ENCODE peak calls at places on chromosome 2, in four cellular contexts. B is tibial nerve; N is Jurkat, Clone E6-1; G is H7. A is an unnamed sample.

GRCh38 chr2:189157431-189157830 is 22.1 kb downstream of the COL5A2 start:
- DNase-seq in B (no peak), N (no peak), G (no peak), A (no peak)

GRCh38 chr2:111117666-111118454 is 2.9 kb upstream of the BCL2L11 start:
- DNase-seq in B (no peak), N (no peak), G (peak), A (peak)

GRCh38 chr2:29014811-29015414 is 33.8 kb downstream of the TOGARAM2 start:
- DNase-seq in B (no peak), N (peak), G (peak), A (peak)

GRCh38 chr2:40488927-40489677 is 37.2 kb upstream of the SLC8A1 start:
- DNase-seq in B (no peak), N (no peak), G (no peak), A (no peak)

GRCh38 chr2:43524180-43524965 is 71.5 kb downstream of the THADA start:
- DNase-seq in B (no peak), N (no peak), G (peak), A (no peak)

GRCh38 chr2:99552529-99552928 is 62.7 kb upstream of the REV1 start:
- DNase-seq in B (no peak), N (no peak), G (no peak), A (no peak)

GRCh38 chr2:232984451-232985207 is 28.4 kb downstream of the NGEF start:
- DNase-seq in B (no peak), N (no peak), G (no peak), A (no peak)

GRCh38 chr2:45765007-45765767 is 113.7 kb downstream of the PRKCE start:
- DNase-seq in B (no peak), N (no peak), G (no peak), A (no peak)

GRCh38 chr2:136116111-136116812 is 1.7 kb downstream of the CXCR4 start:
- DNase-seq in B (no peak), N (peak), G (peak), A (peak)

GRCh38 chr2:232689152-232689910 is 7.8 kb upstream of the GIGYF2 start:
- DNase-seq in B (no peak), N (no peak), G (no peak), A (no peak)

GRCh38 chr2:113126845-113127645 is at the start of gene IL1RN:
- DNase-seq in B (no peak), N (no peak), G (no peak), A (no peak)

GRCh38 chr2:66433945-66434678 is 813 bp upstream of the MEIS1 start:
- DNase-seq in B (no peak), N (peak), G (peak), A (no peak)

GRCh38 chr2:47177042-47177565 is 22.0 kb upstream of the STPG4 start:
- DNase-seq in B (no peak), N (no peak), G (no peak), A (no peak)

GRCh38 chr2:11533278-11534077 is at the start of gene GREB1:
- DNase-seq in B (no peak), N (no peak), G (no peak), A (no peak)

GRCh38 chr2:11534746-11535484 is 1.1 kb downstream of the GREB1 start:
- DNase-seq in B (no peak), N (no peak), G (peak), A (no peak)

GRCh38 chr2:64063924-64064331 is 44.7 kb upstream of the VPS54 start:
- DNase-seq in B (no peak), N (no peak), G (no peak), A (no peak)

GRCh38 chr2:30422437-30422805 is 24.6 kb upstream of the LCLAT1 start:
- DNase-seq in B (no peak), N (peak), G (no peak), A (peak)

GRCh38 chr2:201357216-201357615 is at the start of gene FLACC1:
- DNase-seq in B (no peak), N (no peak), G (peak), A (no peak)

GRCh38 chr2:80105020-80105419 is 199.5 kb downstream of the LRRTM1 start:
- DNase-seq in B (no peak), N (no peak), G (no peak), A (no peak)

GRCh38 chr2:96699621-96700020 is 40.2 kb downstream of the LMAN2L start:
- DNase-seq in B (no peak), N (no peak), G (no peak), A (no peak)

GRCh38 chr2:169572821-169573159 is 875 bp downstream of the FASTKD1 start:
- DNase-seq in B (no peak), N (no peak), G (no peak), A (no peak)

GRCh38 chr2:54577035-54577434 is 120.9 kb downstream of the SPTBN1 start:
- DNase-seq in B (no peak), N (no peak), G (no peak), A (no peak)

GRCh38 chr2:19574788-19575260 is 216.4 kb upstream of the OSR1 start:
- DNase-seq in B (peak), N (no peak), G (peak), A (no peak)

GRCh38 chr2:116264872-116265271 is 1549.6 kb upstream of the DDX18 start:
- DNase-seq in B (no peak), N (no peak), G (no peak), A (no peak)

GRCh38 chr2:64410673-64411072 is 43.3 kb upstream of the LGALSL start:
- DNase-seq in B (no peak), N (no peak), G (no peak), A (no peak)

GRCh38 chr2:17759805-17760204 is 5.9 kb downstream of the GEN1 start:
- DNase-seq in B (no peak), N (no peak), G (no peak), A (no peak)

GRCh38 chr2:40317756-40318155 is 134.1 kb downstream of the SLC8A1 start:
- DNase-seq in B (no peak), N (no peak), G (no peak), A (no peak)

GRCh38 chr2:71498261-71498701 is 44.9 kb downstream of the DYSF start:
- DNase-seq in B (no peak), N (no peak), G (no peak), A (no peak)

GRCh38 chr2:108215794-108216211 is 24.0 kb upstream of the SULT1C3 start:
- DNase-seq in B (no peak), N (no peak), G (peak), A (no peak)

GRCh38 chr2:74585406-74586182 is 31.1 kb downstream of the DOK1 start:
- DNase-seq in B (peak), N (peak), G (no peak), A (peak)

DNA sequence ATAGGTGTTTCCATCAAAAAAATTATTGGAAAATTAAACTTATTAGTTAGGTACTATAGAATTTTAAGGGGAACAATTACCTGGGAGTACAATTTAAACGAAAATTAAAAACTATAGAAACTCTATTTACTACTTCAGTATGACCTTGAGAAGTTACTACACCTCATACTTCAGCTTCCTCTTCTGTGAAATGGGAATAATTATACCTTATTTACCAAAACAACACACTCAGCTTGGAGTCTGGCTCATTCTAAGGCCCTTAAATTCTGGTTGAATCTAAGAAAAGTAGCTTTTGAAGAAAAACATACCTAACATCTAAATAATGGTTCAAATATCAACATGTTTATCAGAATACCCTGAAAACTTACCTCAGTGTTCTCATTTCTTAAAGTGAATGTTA is 2.7 kb downstream of the NABP1 start:
- DNase-seq in B (no peak), N (no peak), G (no peak), A (no peak)
- H3K4me3 ChIP-seq in B (no peak), N (no peak), G (no peak), A (peak)

GRCh38 chr2:230795856-230796255 is 68.9 kb upstream of the ITM2C start:
- DNase-seq in B (no peak), N (no peak), G (no peak), A (no peak)

GRCh38 chr2:230793573-230794359 is 71.0 kb upstream of the ITM2C start:
- DNase-seq in B (peak), N (no peak), G (no peak), A (peak)

GRCh38 chr2:230797515-230798495 is 66.9 kb upstream of the ITM2C start:
- DNase-seq in B (no peak), N (no peak), G (no peak), A (no peak)

GRCh38 chr2:230796280-230796862 is 68.4 kb upstream of the ITM2C start:
- DNase-seq in B (no peak), N (no peak), G (no peak), A (no peak)

GRCh38 chr2:230794472-230794871 is 70.3 kb upstream of the ITM2C start:
- DNase-seq in B (no peak), N (no peak), G (no peak), A (peak)
- H3K4me3 ChIP-seq in B (no peak), N (no peak), G (no peak), A (peak)

GRCh38 chr2:16396171-16396570 is 269.5 kb downstream of the CYRIA start:
- DNase-seq in B (no peak), N (no peak), G (no peak), A (no peak)

GRCh38 chr2:16396986-16397385 is 268.6 kb downstream of the CYRIA start:
- DNase-seq in B (no peak), N (no peak), G (no peak), A (no peak)

GRCh38 chr2:16394072-16394985 is 271.3 kb downstream of the CYRIA start:
- DNase-seq in B (no peak), N (no peak), G (peak), A (no peak)

GRCh38 chr2:16394986-16395550 is 270.6 kb downstream of the CYRIA start:
- DNase-seq in B (no peak), N (no peak), G (no peak), A (no peak)

DNA sequence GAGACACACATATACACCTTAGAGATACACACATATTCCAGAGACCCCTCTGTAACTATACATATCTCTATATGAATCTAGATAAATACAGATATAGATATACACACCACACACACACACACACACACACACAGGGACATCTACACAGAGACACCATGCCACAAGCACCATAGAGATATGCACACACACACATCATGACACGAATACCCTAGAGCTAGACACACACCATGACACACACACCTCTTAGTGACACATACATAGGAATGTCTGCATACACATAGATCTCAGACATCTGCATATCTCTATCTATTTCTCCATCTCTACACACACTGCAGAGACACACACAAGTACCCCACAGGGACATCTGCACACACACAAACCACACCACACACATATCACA is 270.0 kb downstream of the CYRIA start:
- DNase-seq in B (no peak), N (no peak), G (no peak), A (no peak)
- H3K4me3 ChIP-seq in B (no peak), N (no peak), G (no peak), A (no peak)

GRCh38 chr2:205024822-205025518 is 479.7 kb downstream of the PARD3B start:
- DNase-seq in B (no peak), N (no peak), G (no peak), A (no peak)
- H3K4me3 ChIP-seq in B (no peak), N (no peak), G (no peak), A (no peak)

DNA sequence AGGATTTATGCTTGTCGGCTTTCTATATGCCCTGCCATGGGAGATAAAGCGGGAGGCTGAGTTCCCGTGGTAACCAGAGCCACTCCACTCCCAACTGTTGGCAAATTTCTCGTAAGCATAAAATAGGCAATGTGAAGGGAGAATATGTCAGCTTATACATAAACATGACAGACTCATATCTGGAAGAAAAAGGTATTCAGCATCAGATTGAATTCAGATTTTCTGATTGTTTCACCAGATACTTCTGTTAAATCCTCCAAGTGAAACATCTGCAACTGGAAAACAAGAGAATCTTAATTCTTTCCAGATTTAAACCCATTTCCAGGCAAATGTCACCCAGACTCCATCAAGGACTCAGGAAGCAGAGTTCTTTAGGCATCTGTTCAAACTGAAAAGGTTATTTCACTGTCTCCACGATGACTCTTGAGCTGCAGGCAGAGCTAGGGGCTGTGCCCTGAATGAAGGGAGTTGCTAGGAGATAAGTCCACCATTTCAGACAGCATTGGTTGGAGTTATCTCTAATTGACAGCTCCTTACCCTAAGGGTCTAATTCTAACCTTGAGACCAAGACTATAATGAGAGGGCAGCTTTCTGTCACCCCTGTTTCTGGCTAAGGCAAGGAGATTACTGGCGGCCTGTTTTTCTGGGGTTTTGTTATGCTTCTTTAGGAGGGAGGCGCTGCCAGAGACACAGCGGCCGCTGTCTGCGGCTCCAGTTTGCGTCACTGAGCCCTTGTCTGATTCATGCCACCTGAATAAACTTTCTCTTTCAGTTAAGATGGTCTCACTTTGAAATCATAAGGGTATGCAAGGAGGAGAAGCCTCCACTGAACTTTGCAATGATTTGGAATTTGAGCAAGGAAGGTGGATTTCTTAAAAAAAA is 381.3 kb downstream of the SOX11 start:
- DNase-seq in B (no peak), N (no peak), G (peak), A (no peak)
- H3K4me3 ChIP-seq in B (no peak), N (no peak), G (no peak), A (no peak)

DNA sequence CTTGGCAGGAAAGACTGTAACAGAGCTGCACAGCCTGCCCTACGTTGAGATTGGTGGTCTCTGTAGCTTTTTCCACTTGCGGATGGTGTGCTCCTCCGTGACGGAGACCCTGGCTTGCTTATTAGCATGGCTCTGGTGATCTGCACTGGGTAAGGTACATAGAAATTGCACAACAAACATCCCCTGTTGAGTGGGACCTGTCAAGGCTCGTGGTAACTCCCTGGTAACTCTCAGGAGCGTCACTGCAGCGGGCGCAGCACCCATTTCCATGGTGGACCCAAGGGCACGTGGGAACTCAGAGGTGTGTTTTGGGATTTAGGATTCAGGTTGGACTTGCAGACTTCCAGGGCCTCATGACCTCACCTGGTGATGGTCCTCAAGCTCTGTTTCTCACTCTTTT is 1.1 kb downstream of the TRAF3IP1 start:
- DNase-seq in B (no peak), N (no peak), G (peak), A (no peak)
- H3K4me3 ChIP-seq in B (no peak), N (peak), G (peak), A (peak)

DNA sequence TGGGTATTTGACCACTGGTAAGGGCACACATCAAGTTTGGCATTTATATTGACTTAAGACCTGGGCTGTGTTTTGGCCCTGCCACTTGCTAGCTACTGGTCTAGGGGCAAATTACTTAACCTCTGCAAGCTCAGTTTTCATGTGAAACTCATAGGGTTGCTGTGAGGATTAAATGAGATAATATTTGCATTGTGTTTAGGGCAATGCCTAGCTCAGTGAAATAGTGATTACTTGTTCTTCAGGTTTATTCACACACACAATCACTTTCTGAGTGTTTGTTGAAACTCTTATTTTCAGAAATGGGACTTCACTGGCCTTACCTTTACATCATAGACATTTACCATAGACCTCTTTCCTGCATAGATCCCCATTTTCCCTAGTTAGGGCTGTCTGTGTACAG is 12.3 kb downstream of the CERS6 start:
- DNase-seq in B (no peak), N (no peak), G (no peak), A (no peak)
- H3K4me3 ChIP-seq in B (no peak), N (no peak), G (no peak), A (no peak)

A was measured in naive thymus-derived CD4-positive, alpha-beta T cell.